ENCODE peak calls at places on chromosomes 2 and 18, in four cellular contexts. One of them, this sample, is unnamed.

GRCh38 chr2:195486987-195487644 is 169.9 kb upstream of the SLC39A10 start:
- DNase-seq in foreskin fibroblast: peak
- DNase-seq in right lobe of liver: no peak
- DNase-seq in CD8-positive, alpha-beta T cell: no peak
- DNase-seq in this sample: peak

GRCh38 chr2:2564300-2565085 is 233.4 kb upstream of the MYT1L start:
- DNase-seq in foreskin fibroblast: no peak
- DNase-seq in right lobe of liver: no peak
- DNase-seq in CD8-positive, alpha-beta T cell: no peak
- DNase-seq in this sample: no peak

GRCh38 chr18:68376931-68377330 is 338.0 kb downstream of the TMX3 start:
- DNase-seq in foreskin fibroblast: no peak
- DNase-seq in right lobe of liver: no peak
- DNase-seq in CD8-positive, alpha-beta T cell: no peak
- DNase-seq in this sample: peak

GRCh38 chr2:118246726-118247125 is 158.5 kb downstream of the INSIG2 start:
- DNase-seq in foreskin fibroblast: no peak
- DNase-seq in right lobe of liver: peak
- DNase-seq in CD8-positive, alpha-beta T cell: no peak
- DNase-seq in this sample: peak

GRCh38 chr2:178825183-178825582 is 18.0 kb upstream of the TTN start:
- DNase-seq in foreskin fibroblast: peak
- DNase-seq in right lobe of liver: no peak
- DNase-seq in CD8-positive, alpha-beta T cell: no peak
- DNase-seq in this sample: peak

GRCh38 chr18:61992285-61992684 is 99.5 kb upstream of the RNF152 start:
- DNase-seq in foreskin fibroblast: peak
- DNase-seq in right lobe of liver: no peak
- DNase-seq in CD8-positive, alpha-beta T cell: no peak
- DNase-seq in this sample: peak

GRCh38 chr2:74815955-74816354 is 18.0 kb upstream of the HK2 start:
- DNase-seq in foreskin fibroblast: no peak
- DNase-seq in right lobe of liver: no peak
- DNase-seq in CD8-positive, alpha-beta T cell: no peak
- DNase-seq in this sample: no peak

GRCh38 chr18:74083071-74083954 is 64.3 kb downstream of the FBXO15 start:
- DNase-seq in foreskin fibroblast: peak
- DNase-seq in right lobe of liver: no peak
- DNase-seq in CD8-positive, alpha-beta T cell: peak
- DNase-seq in this sample: peak

GRCh38 chr2:19363474-19363778 is 5.0 kb upstream of the OSR1 start:
- DNase-seq in foreskin fibroblast: no peak
- DNase-seq in right lobe of liver: no peak
- DNase-seq in CD8-positive, alpha-beta T cell: no peak
- DNase-seq in this sample: no peak

GRCh38 chr2:11676640-11677039 is 6.6 kb upstream of the NTSR2 start:
- DNase-seq in foreskin fibroblast: no peak
- DNase-seq in right lobe of liver: no peak
- DNase-seq in CD8-positive, alpha-beta T cell: no peak
- DNase-seq in this sample: no peak

GRCh38 chr2:241834853-241835210 is 23.9 kb downstream of the PDCD1 start:
- DNase-seq in foreskin fibroblast: no peak
- DNase-seq in right lobe of liver: no peak
- DNase-seq in CD8-positive, alpha-beta T cell: no peak
- DNase-seq in this sample: no peak

DNA sequence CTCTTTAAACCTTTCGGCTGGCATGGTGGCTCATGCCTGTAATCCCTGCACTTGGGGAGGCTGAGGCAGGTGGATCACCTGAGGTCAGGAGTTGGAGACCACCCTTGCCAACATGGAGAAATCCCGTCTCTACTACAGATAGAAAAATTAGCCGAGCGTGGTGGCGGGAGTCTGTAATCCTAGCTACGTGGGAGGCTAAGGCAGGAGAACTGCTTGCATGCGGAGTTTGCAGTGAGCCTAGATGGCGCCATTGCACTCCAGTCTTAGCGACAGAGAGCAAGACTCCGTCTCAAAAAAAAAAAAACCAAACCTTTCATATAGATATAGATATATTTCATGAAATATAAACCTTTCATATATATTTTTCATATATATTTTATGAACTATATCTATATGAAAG is 864.7 kb downstream of the TRIB2 start:
- DNase-seq in foreskin fibroblast: no peak
- DNase-seq in right lobe of liver: no peak
- DNase-seq in CD8-positive, alpha-beta T cell: no peak
- DNase-seq in this sample: no peak
- TF ChIP-seq CTCF in foreskin fibroblast: no peak
- TF ChIP-seq CTCF in right lobe of liver: no peak
- TF ChIP-seq CTCF in CD8-positive, alpha-beta T cell: no peak
- TF ChIP-seq CTCF in this sample: no peak

GRCh38 chr2:186498834-186499233 is 12.8 kb downstream of the ZC3H15 start:
- DNase-seq in foreskin fibroblast: no peak
- DNase-seq in right lobe of liver: no peak
- DNase-seq in CD8-positive, alpha-beta T cell: no peak
- DNase-seq in this sample: no peak
- H3K4me3 ChIP-seq in foreskin fibroblast: no peak
- H3K4me3 ChIP-seq in right lobe of liver: no peak
- H3K4me3 ChIP-seq in CD8-positive, alpha-beta T cell: no peak
- H3K4me3 ChIP-seq in this sample: no peak

GRCh38 chr2:9778471-9779402 is 64.5 kb upstream of the TAF1B start:
- DNase-seq in foreskin fibroblast: no peak
- DNase-seq in right lobe of liver: no peak
- DNase-seq in CD8-positive, alpha-beta T cell: no peak
- DNase-seq in this sample: no peak

GRCh38 chr2:9781252-9781651 is 62.0 kb upstream of the TAF1B start:
- DNase-seq in foreskin fibroblast: no peak
- DNase-seq in right lobe of liver: no peak
- DNase-seq in CD8-positive, alpha-beta T cell: no peak
- DNase-seq in this sample: peak

GRCh38 chr2:9779572-9780264 is 63.6 kb upstream of the TAF1B start:
- DNase-seq in foreskin fibroblast: no peak
- DNase-seq in right lobe of liver: no peak
- DNase-seq in CD8-positive, alpha-beta T cell: peak
- DNase-seq in this sample: no peak

GRCh38 chr2:9780368-9781130 is 62.7 kb upstream of the TAF1B start:
- DNase-seq in foreskin fibroblast: no peak
- DNase-seq in right lobe of liver: no peak
- DNase-seq in CD8-positive, alpha-beta T cell: peak
- DNase-seq in this sample: peak

GRCh38 chr2:9782197-9782719 is 61.0 kb upstream of the TAF1B start:
- DNase-seq in foreskin fibroblast: no peak
- DNase-seq in right lobe of liver: no peak
- DNase-seq in CD8-positive, alpha-beta T cell: peak
- DNase-seq in this sample: no peak
- TF ChIP-seq CTCF in foreskin fibroblast: no peak
- TF ChIP-seq CTCF in right lobe of liver: no peak
- TF ChIP-seq CTCF in CD8-positive, alpha-beta T cell: no peak
- TF ChIP-seq CTCF in this sample: no peak

GRCh38 chr18:22173928-22174301 is 4.5 kb downstream of the GATA6 start:
- DNase-seq in foreskin fibroblast: no peak
- DNase-seq in right lobe of liver: no peak
- DNase-seq in CD8-positive, alpha-beta T cell: no peak
- DNase-seq in this sample: no peak

GRCh38 chr18:22176282-22176621 is 6.9 kb downstream of the GATA6 start:
- DNase-seq in foreskin fibroblast: no peak
- DNase-seq in right lobe of liver: no peak
- DNase-seq in CD8-positive, alpha-beta T cell: no peak
- DNase-seq in this sample: no peak

GRCh38 chr18:22175326-22175725 is 5.9 kb downstream of the GATA6 start:
- DNase-seq in foreskin fibroblast: no peak
- DNase-seq in right lobe of liver: no peak
- DNase-seq in CD8-positive, alpha-beta T cell: no peak
- DNase-seq in this sample: no peak

GRCh38 chr18:22173221-22173927 is 4.0 kb downstream of the GATA6 start:
- DNase-seq in foreskin fibroblast: no peak
- DNase-seq in right lobe of liver: no peak
- DNase-seq in CD8-positive, alpha-beta T cell: no peak
- DNase-seq in this sample: no peak

GRCh38 chr18:22174341-22175148 is 5.2 kb downstream of the GATA6 start:
- DNase-seq in foreskin fibroblast: no peak
- DNase-seq in right lobe of liver: no peak
- DNase-seq in CD8-positive, alpha-beta T cell: no peak
- DNase-seq in this sample: no peak
- H3K4me3 ChIP-seq in foreskin fibroblast: no peak
- H3K4me3 ChIP-seq in right lobe of liver: peak
- H3K4me3 ChIP-seq in CD8-positive, alpha-beta T cell: no peak
- H3K4me3 ChIP-seq in this sample: no peak

DNA sequence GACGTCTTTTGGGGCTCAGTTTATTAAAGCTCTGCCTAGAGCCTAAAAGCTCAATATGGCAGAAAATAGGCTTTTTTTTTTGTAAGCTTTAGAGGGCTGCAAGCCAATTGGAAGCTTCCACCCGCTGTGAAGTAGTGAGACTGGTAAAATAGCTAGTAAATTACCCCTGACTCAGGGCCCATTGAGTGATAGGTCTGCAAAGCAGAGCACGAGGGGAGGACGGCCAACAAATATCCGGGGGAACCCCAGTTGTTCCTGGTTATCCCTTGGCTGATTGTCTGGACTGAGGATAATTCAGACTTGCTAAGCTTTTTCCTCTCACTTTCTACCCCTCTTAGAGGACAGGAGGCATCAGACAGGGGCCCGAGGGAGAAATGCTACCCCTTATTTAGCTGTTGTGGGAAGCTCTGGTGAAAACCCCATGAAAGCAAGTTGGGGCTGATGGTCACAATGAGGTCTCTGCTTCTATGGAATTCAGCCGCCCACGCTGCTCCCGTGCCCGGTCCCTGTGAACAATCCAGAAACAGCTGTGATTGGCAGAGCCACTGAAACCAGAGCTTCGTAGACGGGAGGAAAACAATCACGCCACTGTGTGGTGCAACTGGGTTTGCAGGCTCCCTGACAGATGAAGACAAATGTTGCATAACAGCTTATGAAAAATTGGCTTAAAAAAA is 141.9 kb upstream of the LGALSL start:
- DNase-seq in foreskin fibroblast: peak
- DNase-seq in right lobe of liver: peak
- DNase-seq in CD8-positive, alpha-beta T cell: no peak
- DNase-seq in this sample: peak
- TF ChIP-seq CTCF in foreskin fibroblast: peak
- TF ChIP-seq CTCF in right lobe of liver: peak
- TF ChIP-seq CTCF in CD8-positive, alpha-beta T cell: no peak
- TF ChIP-seq CTCF in this sample: peak

DNA sequence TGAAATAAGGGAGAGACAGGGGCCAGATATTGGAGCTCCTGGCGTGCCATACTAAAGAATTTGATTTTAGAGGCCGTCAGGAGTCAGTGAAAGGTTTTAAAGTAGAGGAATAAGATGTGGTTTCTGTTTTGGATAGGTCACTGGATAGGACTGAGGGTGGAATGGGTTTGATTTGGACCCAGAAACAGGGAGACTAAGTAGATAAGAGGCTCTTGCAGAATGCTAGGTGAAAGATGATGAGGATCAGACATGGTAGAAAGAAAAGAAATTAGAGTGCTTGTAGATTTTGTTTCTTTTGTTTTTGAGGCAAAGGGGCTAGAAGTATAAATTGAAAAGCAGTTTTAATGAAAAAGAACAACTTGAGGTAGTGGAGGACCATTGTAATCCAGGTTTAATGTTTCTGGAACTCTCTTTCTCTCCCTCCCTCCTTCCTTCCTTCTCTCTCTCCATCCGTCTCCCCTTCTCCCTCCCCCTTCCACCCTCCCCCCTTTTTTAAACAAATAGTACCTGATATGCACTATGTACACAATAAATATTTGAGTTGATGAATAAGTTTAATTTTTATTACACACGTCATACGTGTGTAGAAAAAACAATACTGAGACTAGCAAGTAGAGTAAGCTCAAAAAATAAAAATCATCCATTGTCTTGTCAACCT is 1.9 kb downstream of the NDUFV2 start:
- DNase-seq in foreskin fibroblast: no peak
- DNase-seq in right lobe of liver: no peak
- DNase-seq in CD8-positive, alpha-beta T cell: no peak
- DNase-seq in this sample: no peak
- H3K4me3 ChIP-seq in foreskin fibroblast: peak
- H3K4me3 ChIP-seq in right lobe of liver: peak
- H3K4me3 ChIP-seq in CD8-positive, alpha-beta T cell: peak
- H3K4me3 ChIP-seq in this sample: peak

GRCh38 chr2:162143969-162144368 is 8.1 kb downstream of the GCG start:
- DNase-seq in foreskin fibroblast: no peak
- DNase-seq in right lobe of liver: no peak
- DNase-seq in CD8-positive, alpha-beta T cell: no peak
- DNase-seq in this sample: no peak
- TF ChIP-seq CTCF in foreskin fibroblast: no peak
- TF ChIP-seq CTCF in right lobe of liver: no peak
- TF ChIP-seq CTCF in CD8-positive, alpha-beta T cell: no peak
- TF ChIP-seq CTCF in this sample: no peak

This sample was measured in AG10803.